ENCODE peak calls at places on chromosomes 6 and 20, in seven cellular contexts. One of them, this sample, is unnamed. For H3K27me3, the result is how much of the 10 kb centered on the place peaks cover.

GRCh38 chr6:121437861-121438651 is 2.6 kb downstream of the GJA1 start:
- DNase-seq in stomach: no peak
- DNase-seq in HCT116: no peak
- DNase-seq in lower lobe of right lung: no peak
- DNase-seq in transverse colon: no peak
- DNase-seq in GM12878: no peak
- DNase-seq in adipocyte: peak
- DNase-seq in this sample: peak

GRCh38 chr20:36645998-36646397 is at the start of gene SLA2:
- DNase-seq in transverse colon: peak
- DNase-seq in lower lobe of right lung: peak
- DNase-seq in adipocyte: no peak
- DNase-seq in HCT116: no peak
- DNase-seq in stomach: peak
- DNase-seq in GM12878: no peak
- DNase-seq in this sample: no peak

GRCh38 chr6:149859368-149859767 is 4.8 kb downstream of the LRP11 start:
- DNase-seq in transverse colon: no peak
- DNase-seq in stomach: no peak
- DNase-seq in GM12878: no peak
- DNase-seq in adipocyte: peak
- DNase-seq in lower lobe of right lung: no peak
- DNase-seq in HCT116: no peak
- DNase-seq in this sample: peak

GRCh38 chr20:50329981-50330503 is 139.4 kb downstream of the CEBPB start:
- DNase-seq in adipocyte: no peak
- DNase-seq in HCT116: no peak
- DNase-seq in GM12878: no peak
- DNase-seq in stomach: no peak
- DNase-seq in lower lobe of right lung: no peak
- DNase-seq in transverse colon: no peak
- DNase-seq in this sample: no peak

GRCh38 chr6:144352310-144352709 is 67.2 kb downstream of the UTRN start:
- DNase-seq in HCT116: no peak
- DNase-seq in transverse colon: no peak
- DNase-seq in adipocyte: no peak
- DNase-seq in GM12878: no peak
- DNase-seq in lower lobe of right lung: no peak
- DNase-seq in stomach: no peak
- DNase-seq in this sample: no peak

GRCh38 chr20:23340524-23340923 is 10.1 kb upstream of the NXT1 start:
- DNase-seq in adipocyte: peak
- DNase-seq in stomach: peak
- DNase-seq in lower lobe of right lung: no peak
- DNase-seq in GM12878: no peak
- DNase-seq in transverse colon: peak
- DNase-seq in HCT116: peak
- DNase-seq in this sample: peak

GRCh38 chr6:38827024-38827423 is 111.9 kb downstream of the DNAH8 start:
- DNase-seq in stomach: no peak
- DNase-seq in HCT116: no peak
- DNase-seq in lower lobe of right lung: no peak
- DNase-seq in GM12878: no peak
- DNase-seq in transverse colon: no peak
- DNase-seq in adipocyte: no peak
- DNase-seq in this sample: no peak

GRCh38 chr20:32152421-32153155 is 43.1 kb downstream of the TM9SF4 start:
- DNase-seq in transverse colon: peak
- DNase-seq in adipocyte: no peak
- DNase-seq in stomach: no peak
- DNase-seq in GM12878: no peak
- DNase-seq in lower lobe of right lung: no peak
- DNase-seq in HCT116: no peak
- DNase-seq in this sample: no peak

GRCh38 chr20:62135573-62136266 is 7.5 kb downstream of the PSMA7 start:
- DNase-seq in adipocyte: no peak
- DNase-seq in lower lobe of right lung: no peak
- DNase-seq in stomach: no peak
- DNase-seq in transverse colon: no peak
- DNase-seq in GM12878: no peak
- DNase-seq in HCT116: no peak
- DNase-seq in this sample: no peak

GRCh38 chr6:307874-308273 is 15.6 kb downstream of the DUSP22 start:
- DNase-seq in stomach: no peak
- DNase-seq in lower lobe of right lung: no peak
- DNase-seq in GM12878: no peak
- DNase-seq in adipocyte: no peak
- DNase-seq in HCT116: no peak
- DNase-seq in transverse colon: no peak
- DNase-seq in this sample: no peak

GRCh38 chr6:89985744-89986493 is 91.7 kb downstream of the GJA10 start:
- DNase-seq in lower lobe of right lung: no peak
- DNase-seq in GM12878: no peak
- DNase-seq in HCT116: no peak
- DNase-seq in stomach: no peak
- DNase-seq in adipocyte: peak
- DNase-seq in transverse colon: no peak
- DNase-seq in this sample: no peak

GRCh38 chr6:167428664-167429063 is 103.8 kb downstream of the TTLL2 start:
- DNase-seq in GM12878: no peak
- DNase-seq in HCT116: no peak
- DNase-seq in lower lobe of right lung: no peak
- DNase-seq in stomach: no peak
- DNase-seq in adipocyte: no peak
- DNase-seq in transverse colon: no peak
- DNase-seq in this sample: no peak

GRCh38 chr6:149032599-149033405 is 284.7 kb upstream of the TAB2 start:
- DNase-seq in stomach: no peak
- DNase-seq in transverse colon: no peak
- DNase-seq in adipocyte: peak
- DNase-seq in GM12878: peak
- DNase-seq in HCT116: no peak
- DNase-seq in lower lobe of right lung: no peak
- DNase-seq in this sample: peak

GRCh38 chr6:7146079-7146828 is 38.5 kb downstream of the RREB1 start:
- DNase-seq in lower lobe of right lung: peak
- DNase-seq in transverse colon: peak
- DNase-seq in stomach: peak
- DNase-seq in HCT116: no peak
- DNase-seq in adipocyte: peak
- DNase-seq in GM12878: no peak
- DNase-seq in this sample: peak
- H3K4me3 ChIP-seq in lower lobe of right lung: no peak
- H3K4me3 ChIP-seq in transverse colon: no peak
- H3K4me3 ChIP-seq in stomach: peak
- H3K4me3 ChIP-seq in HCT116: no peak
- H3K4me3 ChIP-seq in adipocyte: peak
- H3K4me3 ChIP-seq in GM12878: peak
- H3K4me3 ChIP-seq in this sample: no peak

GRCh38 chr20:56899495-56899894 is 270.4 kb downstream of the TFAP2C start:
- DNase-seq in lower lobe of right lung: no peak
- DNase-seq in GM12878: no peak
- DNase-seq in HCT116: no peak
- DNase-seq in adipocyte: no peak
- DNase-seq in transverse colon: no peak
- DNase-seq in stomach: no peak
- DNase-seq in this sample: no peak
- H3K27me3 ChIP-seq in lower lobe of right lung: under half
- H3K27me3 ChIP-seq in GM12878: under half
- H3K27me3 ChIP-seq in HCT116: under half
- H3K27me3 ChIP-seq in adipocyte: under half
- H3K27me3 ChIP-seq in transverse colon: under half
- H3K27me3 ChIP-seq in stomach: under half
- H3K27me3 ChIP-seq in this sample: under half

GRCh38 chr6:135182993-135183531 is 2.0 kb downstream of the MYB start:
- DNase-seq in adipocyte: peak
- DNase-seq in lower lobe of right lung: peak
- DNase-seq in GM12878: no peak
- DNase-seq in HCT116: no peak
- DNase-seq in transverse colon: peak
- DNase-seq in stomach: peak
- DNase-seq in this sample: peak

GRCh38 chr6:135182120-135182992 is 1.2 kb downstream of the MYB start:
- DNase-seq in adipocyte: peak
- DNase-seq in lower lobe of right lung: peak
- DNase-seq in transverse colon: peak
- DNase-seq in stomach: peak
- DNase-seq in HCT116: no peak
- DNase-seq in GM12878: no peak
- DNase-seq in this sample: no peak

GRCh38 chr6:135185483-135185882 is 4.4 kb downstream of the MYB start:
- DNase-seq in lower lobe of right lung: no peak
- DNase-seq in HCT116: no peak
- DNase-seq in transverse colon: no peak
- DNase-seq in GM12878: no peak
- DNase-seq in adipocyte: no peak
- DNase-seq in stomach: no peak
- DNase-seq in this sample: peak

GRCh38 chr6:135181333-135182119 is 418 bp downstream of the MYB start:
- DNase-seq in HCT116: no peak
- DNase-seq in adipocyte: peak
- DNase-seq in GM12878: no peak
- DNase-seq in lower lobe of right lung: no peak
- DNase-seq in transverse colon: peak
- DNase-seq in stomach: no peak
- DNase-seq in this sample: peak

DNA sequence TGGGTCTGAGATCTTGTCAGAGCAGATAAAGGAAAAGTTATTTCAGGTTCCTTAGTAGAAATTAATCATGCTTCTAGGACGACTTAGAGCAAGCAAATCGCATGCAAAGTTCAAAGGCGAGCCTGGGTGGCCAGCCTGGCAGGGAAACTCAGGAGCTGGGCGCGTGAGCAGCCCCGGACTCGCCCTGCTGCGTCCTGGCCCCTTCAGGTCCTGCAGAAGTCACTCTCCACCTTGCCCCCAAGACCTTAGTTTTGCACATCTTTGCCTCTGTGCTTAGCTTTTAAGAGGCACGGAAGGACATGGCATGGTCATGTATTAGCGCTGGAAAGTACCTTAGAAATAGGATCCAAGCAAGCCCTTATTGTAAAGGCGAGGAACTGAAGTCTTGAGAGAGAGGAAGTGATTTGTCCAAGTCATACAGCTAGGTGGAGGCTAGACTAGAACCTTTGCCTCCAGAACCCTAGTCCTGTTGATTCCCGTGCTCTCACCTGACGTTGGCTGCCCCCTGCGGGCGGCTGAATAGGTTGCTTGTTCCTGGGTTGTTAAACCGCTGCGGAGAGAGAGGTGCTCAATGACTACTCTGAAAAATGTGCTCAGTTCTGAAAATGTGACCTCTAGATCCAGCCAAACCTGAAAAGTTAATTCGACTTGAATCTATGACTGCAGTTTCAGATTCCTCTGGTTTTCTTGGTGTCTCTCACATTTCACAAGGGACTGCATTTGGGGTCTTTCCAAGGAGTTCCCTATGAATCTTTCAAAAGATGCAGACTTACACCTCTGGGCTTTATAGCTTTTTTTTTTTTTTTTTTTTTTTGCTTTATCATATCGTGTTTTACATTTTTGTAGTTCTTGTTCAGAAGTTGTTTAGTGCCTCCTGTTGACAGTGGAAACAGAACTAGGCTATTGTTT is 2.7 kb downstream of the MYB start:
- DNase-seq in adipocyte: peak
- DNase-seq in HCT116: peak
- DNase-seq in transverse colon: peak
- DNase-seq in GM12878: no peak
- DNase-seq in lower lobe of right lung: peak
- DNase-seq in stomach: peak
- DNase-seq in this sample: peak
- H3K4me3 ChIP-seq in adipocyte: peak
- H3K4me3 ChIP-seq in HCT116: peak
- H3K4me3 ChIP-seq in transverse colon: peak
- H3K4me3 ChIP-seq in GM12878: peak
- H3K4me3 ChIP-seq in lower lobe of right lung: peak
- H3K4me3 ChIP-seq in stomach: peak
- H3K4me3 ChIP-seq in this sample: peak

DNA sequence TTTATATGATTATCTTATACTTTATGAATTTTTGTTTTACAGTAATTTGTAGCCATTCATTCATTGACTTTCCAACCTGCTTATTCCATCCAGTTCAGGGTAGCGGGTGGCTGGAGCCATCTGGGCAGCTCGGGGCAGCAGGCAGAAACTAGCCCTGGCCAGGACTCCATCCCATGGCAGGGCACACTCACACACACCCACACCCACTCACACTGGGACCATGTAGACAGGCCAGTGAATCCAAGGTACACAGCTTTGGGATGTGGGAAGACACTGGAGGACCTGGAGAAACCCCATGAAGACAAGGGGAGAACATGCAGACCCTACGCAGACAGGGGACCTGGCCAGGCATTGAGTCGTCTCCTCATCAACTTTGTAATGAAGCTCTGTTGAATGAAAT is 84.8 kb downstream of the ADGRG6 start:
- DNase-seq in HCT116: no peak
- DNase-seq in GM12878: no peak
- DNase-seq in stomach: no peak
- DNase-seq in lower lobe of right lung: no peak
- DNase-seq in transverse colon: no peak
- DNase-seq in adipocyte: no peak
- DNase-seq in this sample: no peak
- H3K27me3 ChIP-seq in HCT116: under half
- H3K27me3 ChIP-seq in GM12878: under half
- H3K27me3 ChIP-seq in stomach: under half
- H3K27me3 ChIP-seq in lower lobe of right lung: under half
- H3K27me3 ChIP-seq in transverse colon: under half
- H3K27me3 ChIP-seq in adipocyte: under half
- H3K27me3 ChIP-seq in this sample: under half